ENCODE peak calls at places on chromosomes 12 and 14, in nine cellular contexts. Y is lung, C is AG04450, V is cardiac fibroblast, U is astrocyte of the spinal cord, T is thoracic aorta, F is AG10803, N is endothelial cell of umbilical vein, A is brain microvascular endothelial cell. S is an unnamed sample.

GRCh38 chr14:64745511-64746041 is 41.4 kb downstream of the PLEKHG3 start:
- DNase-seq in Y (no peak), C (no peak), V (peak), U (peak), T (no peak), F (peak), N (no peak), A (peak), S (peak)

GRCh38 chr12:21989819-21990412 is 48.7 kb upstream of the ABCC9 start:
- DNase-seq in Y (no peak), C (no peak), V (peak), U (peak), T (no peak), F (peak), N (peak), A (peak), S (peak)

GRCh38 chr12:86376052-86376451 is 119.9 kb upstream of the MGAT4C start:
- DNase-seq in Y (no peak), C (no peak), V (no peak), U (no peak), T (no peak), F (no peak), N (no peak), A (no peak), S (no peak)

GRCh38 chr12:132429932-132430643 is 59.9 kb upstream of the FBRSL1 start:
- DNase-seq in Y (no peak), C (no peak), V (peak), U (no peak), T (no peak), F (no peak), N (no peak), A (no peak), S (no peak)

GRCh38 chr14:33986804-33987203 is 35.9 kb upstream of the EGLN3 start:
- DNase-seq in Y (no peak), C (peak), V (peak), U (peak), T (no peak), F (peak), N (peak), A (peak), S (peak)

GRCh38 chr14:105526781-105527380 is 498 bp downstream of the TMEM121 start:
- DNase-seq in Y (no peak), C (no peak), V (no peak), U (no peak), T (no peak), F (no peak), N (no peak), A (no peak), S (no peak)

GRCh38 chr14:43539210-43539609 is 967.9 kb downstream of the FSCB start:
- DNase-seq in Y (no peak), C (no peak), V (peak), U (peak), T (no peak), F (no peak), N (no peak), A (no peak), S (peak)

GRCh38 chr12:79367016-79367575 is 323.7 kb downstream of the PAWR start:
- DNase-seq in Y (no peak), C (no peak), V (no peak), U (no peak), T (no peak), F (no peak), N (no peak), A (no peak), S (no peak)

GRCh38 chr14:78512021-78512420 is 341.8 kb downstream of the NRXN3 start:
- DNase-seq in Y (no peak), C (no peak), V (no peak), U (no peak), T (no peak), F (no peak), N (no peak), A (no peak), S (no peak)

GRCh38 chr12:24921251-24922038 is 27.5 kb downstream of the BCAT1 start:
- DNase-seq in Y (no peak), C (no peak), V (peak), U (peak), T (no peak), F (peak), N (peak), A (no peak), S (peak)

GRCh38 chr12:31456562-31456961 is 130.6 kb upstream of the SINHCAF start:
- DNase-seq in Y (no peak), C (no peak), V (no peak), U (no peak), T (no peak), F (peak), N (no peak), A (no peak), S (no peak)

DNA sequence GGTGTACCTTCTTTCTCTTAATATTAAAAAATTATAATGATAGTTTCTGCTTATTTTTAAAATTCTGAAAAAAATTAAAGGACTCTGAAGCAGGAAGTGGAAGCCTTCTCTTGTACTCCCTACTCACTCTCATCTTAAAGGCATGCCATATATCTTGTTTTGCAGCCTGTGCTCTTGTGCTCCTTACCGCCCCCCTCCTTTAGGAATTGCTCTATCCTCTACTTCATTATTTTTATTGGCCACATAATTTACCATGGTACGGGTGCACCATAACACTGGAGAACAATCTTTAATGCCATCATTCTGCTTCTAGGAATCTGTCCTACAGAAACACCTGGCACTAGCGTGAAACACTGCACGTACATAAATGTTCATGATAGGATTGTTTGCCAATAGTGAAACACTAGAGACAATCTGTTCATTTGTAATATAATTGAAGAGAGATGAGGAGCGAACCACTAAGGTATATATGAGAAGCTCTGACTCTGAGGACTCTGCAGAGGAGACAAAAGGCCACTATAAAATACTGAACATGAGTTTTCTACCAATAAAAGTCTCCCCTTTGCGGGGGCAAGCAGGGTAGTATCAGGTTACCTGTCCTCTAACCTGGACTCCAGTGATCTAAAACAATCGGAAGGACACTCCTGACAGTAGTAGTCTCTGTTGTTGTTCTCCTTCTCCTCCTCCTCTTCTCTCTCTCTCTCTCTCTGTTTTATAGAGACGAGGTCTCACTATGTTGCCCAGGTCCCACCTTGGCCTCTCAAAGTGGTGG is 6.3 kb upstream of the NYNRIN start:
- DNase-seq in Y (no peak), C (no peak), V (peak), U (peak), T (no peak), F (peak), N (peak), A (peak), S (peak)
- H3K4me3 ChIP-seq in Y (no peak), C (no peak), V (no peak), U (no peak), T (no peak), F (no peak), N (no peak), A (no peak), S (peak)

GRCh38 chr14:21724115-21724973 is 50.7 kb upstream of the OR4E1 start:
- DNase-seq in Y (no peak), C (no peak), V (no peak), U (no peak), T (no peak), F (no peak), N (no peak), A (no peak), S (no peak)

GRCh38 chr14:21719841-21720240 is 46.2 kb upstream of the OR4E1 start:
- DNase-seq in Y (no peak), C (no peak), V (no peak), U (no peak), T (no peak), F (no peak), N (no peak), A (no peak), S (no peak)

GRCh38 chr14:21721504-21721903 is 47.9 kb upstream of the OR4E1 start:
- DNase-seq in Y (no peak), C (no peak), V (no peak), U (no peak), T (no peak), F (no peak), N (no peak), A (no peak), S (no peak)

DNA sequence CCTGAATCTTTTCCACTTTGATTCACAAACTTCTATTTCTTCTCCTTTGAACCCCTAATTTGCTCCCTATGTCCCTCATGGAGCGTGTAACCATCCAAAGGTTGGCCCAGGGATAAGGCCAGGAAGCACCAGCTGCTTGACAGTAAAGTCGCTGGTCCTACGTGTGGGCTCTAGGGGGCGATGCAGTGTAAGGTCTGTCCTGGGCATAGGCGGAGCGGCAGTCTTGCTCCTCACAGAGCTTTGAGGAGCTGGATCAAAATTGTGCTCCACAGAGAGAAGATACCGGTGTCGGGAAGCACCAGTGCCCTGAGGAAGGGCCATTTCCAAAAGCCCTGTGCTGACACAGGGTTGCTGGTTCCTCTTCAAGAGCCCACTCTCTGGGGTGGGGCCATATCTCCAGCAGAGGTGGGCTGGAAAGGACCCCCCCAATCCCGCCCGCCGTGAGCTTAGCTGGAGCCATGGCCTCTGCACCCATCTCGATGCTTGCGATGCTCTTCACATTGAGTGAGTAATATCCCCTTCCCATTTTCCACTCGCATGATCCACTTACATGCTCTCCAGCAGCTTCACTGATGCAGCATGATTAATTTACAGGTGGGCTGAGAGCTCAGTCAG is 49.9 kb upstream of the OR4E1 start:
- DNase-seq in Y (no peak), C (no peak), V (peak), U (no peak), T (no peak), F (no peak), N (no peak), A (no peak), S (peak)
- TF ChIP-seq CTCF in Y (no peak), C (peak), V (peak), U (peak), T (no peak), F (no peak), N (peak), A (peak), S (peak)

DNA sequence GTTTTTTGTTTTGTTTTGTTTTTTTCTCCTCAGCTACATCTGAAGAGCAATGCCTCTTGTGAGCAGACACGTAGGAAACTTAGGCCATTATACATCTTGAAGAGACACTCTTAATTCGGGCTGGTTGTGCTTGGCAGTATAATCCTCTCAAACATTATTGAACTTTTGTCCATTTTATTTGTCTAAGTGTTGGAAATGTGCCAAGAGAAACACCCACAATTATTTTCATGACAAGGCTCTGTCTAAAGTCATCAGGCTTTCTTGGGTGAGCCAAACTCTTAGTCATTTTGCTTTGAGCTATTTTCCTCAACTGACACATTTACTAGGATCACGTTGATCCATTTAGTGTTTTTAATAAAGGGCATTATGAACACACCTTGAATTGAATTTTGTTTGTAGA is 51.6 kb upstream of the RERGL start:
- DNase-seq in Y (no peak), C (no peak), V (peak), U (peak), T (no peak), F (peak), N (no peak), A (peak), S (peak)
- H3K4me3 ChIP-seq in Y (no peak), C (no peak), V (no peak), U (no peak), T (no peak), F (no peak), N (no peak), A (no peak), S (no peak)

DNA sequence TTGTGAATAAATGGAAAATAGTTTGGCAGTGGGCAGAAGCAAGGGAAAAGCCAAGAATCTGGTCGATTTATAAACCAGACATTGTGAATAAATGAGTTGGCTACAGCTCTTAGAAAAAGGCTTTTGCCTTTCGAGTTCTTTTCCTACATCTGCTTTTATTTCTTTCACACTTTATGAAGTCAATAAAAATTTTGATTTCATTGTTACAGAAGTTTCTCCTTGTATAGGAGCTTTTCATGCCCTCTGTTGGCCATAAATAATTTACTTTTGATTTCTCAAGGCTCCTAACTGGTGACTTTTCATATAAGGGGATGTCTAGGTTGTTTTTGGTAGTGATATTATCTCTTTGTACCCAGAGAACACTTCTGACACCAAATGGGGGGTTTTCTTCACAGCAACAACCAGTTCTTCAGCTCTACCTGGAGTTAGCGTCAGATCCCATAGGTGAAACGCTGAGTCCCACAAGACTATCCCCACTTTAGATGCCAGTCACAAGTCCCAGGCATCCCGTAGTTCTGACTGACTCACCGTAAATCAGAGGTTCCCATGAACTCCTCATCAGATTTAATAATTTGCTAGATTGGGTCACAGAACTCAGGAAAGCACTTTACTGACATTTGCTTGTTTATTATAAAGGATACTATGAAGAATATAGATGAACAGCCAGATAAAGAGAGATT is 136.4 kb upstream of the DNM1L start:
- DNase-seq in Y (no peak), C (no peak), V (peak), U (no peak), T (no peak), F (no peak), N (no peak), A (no peak), S (no peak)
- TF ChIP-seq CTCF in Y (no peak), C (no peak), V (no peak), U (no peak), T (no peak), F (no peak), N (no peak), A (no peak), S (no peak)

GRCh38 chr12:109423392-109423791 is 53.7 kb downstream of the KCTD10 start:
- DNase-seq in Y (no peak), C (no peak), V (no peak), U (no peak), T (no peak), F (no peak), N (no peak), A (no peak), S (no peak)
- H3K4me3 ChIP-seq in Y (no peak), C (no peak), V (no peak), U (no peak), T (no peak), F (no peak), N (no peak), A (no peak), S (no peak)

GRCh38 chr12:27576667-27577347 is 52.8 kb downstream of the PPFIBP1 start:
- DNase-seq in Y (no peak), C (no peak), V (no peak), U (no peak), T (no peak), F (no peak), N (no peak), A (no peak), S (no peak)
- TF ChIP-seq CTCF in Y (no peak), C (no peak), V (no peak), U (no peak), T (no peak), F (no peak), N (no peak), A (no peak), S (no peak)

DNA sequence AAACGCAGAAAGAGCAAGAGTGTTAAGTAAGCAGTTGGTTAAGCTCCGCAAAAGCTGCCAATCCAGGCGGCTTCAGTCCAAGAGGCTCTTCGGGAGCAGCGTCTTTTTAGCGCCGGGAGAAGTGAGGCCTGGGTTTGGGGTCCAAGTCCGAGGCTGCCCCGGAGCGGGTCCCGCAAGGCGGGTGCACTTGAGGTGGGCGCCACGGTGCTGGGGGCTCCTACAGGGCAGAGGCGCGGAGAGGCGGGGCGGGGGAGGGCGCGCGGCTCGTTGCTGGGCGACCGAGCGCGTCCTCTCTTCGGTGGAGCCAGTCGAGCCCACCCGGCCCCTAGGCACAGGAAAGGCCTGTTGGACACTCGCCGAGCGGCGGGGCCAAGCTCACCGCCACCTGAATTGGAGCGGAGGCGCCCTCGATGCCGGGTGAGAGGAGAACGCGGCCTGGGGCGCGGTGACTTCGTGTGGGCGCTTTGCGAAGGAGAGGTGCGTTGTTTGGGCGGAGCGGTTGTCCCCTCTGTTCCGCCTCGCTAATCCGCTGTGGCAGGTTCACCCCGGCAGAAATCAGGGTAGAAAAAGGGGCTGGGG is 15.6 kb downstream of the TTC6 start:
- DNase-seq in Y (no peak), C (no peak), V (no peak), U (no peak), T (no peak), F (no peak), N (no peak), A (no peak), S (no peak)
- H3K4me3 ChIP-seq in Y (no peak), C (peak), V (peak), U (peak), T (no peak), F (no peak), N (no peak), A (peak), S (no peak)

GRCh38 chr12:120457133-120457532 is 10.9 kb downstream of the GATC start:
- DNase-seq in Y (no peak), C (no peak), V (peak), U (no peak), T (no peak), F (no peak), N (no peak), A (no peak), S (peak)
- TF ChIP-seq CTCF in Y (no peak), C (peak), V (peak), U (peak), T (no peak), F (peak), N (no peak), A (peak), S (peak)

GRCh38 chr12:114445401-114446323 is 39.7 kb upstream of the TBX5 start:
- DNase-seq in Y (no peak), C (no peak), V (no peak), U (no peak), T (no peak), F (no peak), N (no peak), A (no peak), S (no peak)
- H3K4me3 ChIP-seq in Y (no peak), C (no peak), V (no peak), U (no peak), T (no peak), F (no peak), N (no peak), A (no peak), S (no peak)

GRCh38 chr12:65907465-65907864 is 83.2 kb downstream of the HMGA2 start:
- DNase-seq in Y (no peak), C (no peak), V (no peak), U (no peak), T (no peak), F (no peak), N (no peak), A (no peak), S (no peak)
- TF ChIP-seq CTCF in Y (no peak), C (no peak), V (no peak), U (no peak), T (no peak), F (no peak), N (no peak), A (no peak), S (no peak)